ENCODE peak calls at places on chromosomes 12 and 14, in four cellular contexts. One of them, this sample, is unnamed.

GRCh38 chr14:54450535-54450934 is 9.4 kb upstream of the CNIH1 start:
- DNase-seq in psoas muscle: no peak
- DNase-seq in PC-3: no peak
- DNase-seq in H9: no peak
- DNase-seq in this sample: no peak

GRCh38 chr12:93100610-93101009 is 171.5 kb upstream of the EEA1 start:
- DNase-seq in psoas muscle: no peak
- DNase-seq in PC-3: no peak
- DNase-seq in H9: no peak
- DNase-seq in this sample: no peak

GRCh38 chr14:53916239-53916638 is 40.4 kb downstream of the BMP4 start:
- DNase-seq in psoas muscle: no peak
- DNase-seq in PC-3: no peak
- DNase-seq in H9: no peak
- DNase-seq in this sample: no peak

GRCh38 chr12:113949321-113950305 is 16.5 kb downstream of the RBM19 start:
- DNase-seq in psoas muscle: no peak
- DNase-seq in PC-3: no peak
- DNase-seq in H9: no peak
- DNase-seq in this sample: no peak

GRCh38 chr12:59164991-59165718 is 244.9 kb upstream of the LRIG3 start:
- DNase-seq in psoas muscle: no peak
- DNase-seq in PC-3: peak
- DNase-seq in H9: no peak
- DNase-seq in this sample: no peak

GRCh38 chr14:100667706-100668105 is 59.0 kb upstream of the DLK1 start:
- DNase-seq in psoas muscle: peak
- DNase-seq in PC-3: no peak
- DNase-seq in H9: no peak
- DNase-seq in this sample: no peak

GRCh38 chr12:64633940-64634337 is 23.6 kb downstream of the RASSF3 start:
- DNase-seq in psoas muscle: peak
- DNase-seq in PC-3: peak
- DNase-seq in H9: no peak
- DNase-seq in this sample: no peak

GRCh38 chr12:68240975-68241374 is 12.4 kb downstream of the IL22 start:
- DNase-seq in psoas muscle: no peak
- DNase-seq in PC-3: peak
- DNase-seq in H9: no peak
- DNase-seq in this sample: no peak

GRCh38 chr14:72419226-72419625 is 474.7 kb downstream of the DPF3 start:
- DNase-seq in psoas muscle: no peak
- DNase-seq in PC-3: no peak
- DNase-seq in H9: no peak
- DNase-seq in this sample: no peak

GRCh38 chr14:55123101-55123500 is 6.0 kb upstream of the LGALS3 start:
- DNase-seq in psoas muscle: no peak
- DNase-seq in PC-3: peak
- DNase-seq in H9: no peak
- DNase-seq in this sample: no peak

GRCh38 chr14:93691042-93691780 is 97.1 kb downstream of the PRIMA1 start:
- DNase-seq in psoas muscle: no peak
- DNase-seq in PC-3: no peak
- DNase-seq in H9: no peak
- DNase-seq in this sample: no peak
- TF ChIP-seq CTCF in psoas muscle: no peak
- TF ChIP-seq CTCF in PC-3: peak
- TF ChIP-seq CTCF in H9: peak
- TF ChIP-seq CTCF in this sample: no peak

DNA sequence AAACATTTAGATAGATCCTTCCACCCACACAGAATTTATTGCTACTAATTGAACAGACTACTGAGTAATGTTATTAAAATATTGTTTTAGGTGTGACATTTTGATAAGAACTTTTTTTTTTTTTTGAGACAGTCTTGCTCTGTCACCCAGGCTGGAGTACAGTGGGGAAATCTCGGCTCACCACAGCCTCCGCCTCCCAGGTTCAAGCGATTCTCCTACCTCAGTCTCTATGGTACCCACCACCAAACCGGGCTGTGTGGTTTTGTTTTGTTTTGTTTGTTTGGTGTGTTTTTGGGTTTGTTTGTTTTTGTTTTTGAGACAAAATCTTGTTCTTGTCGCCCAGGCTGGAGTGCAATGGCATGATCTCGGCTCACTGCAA is 40.9 kb downstream of the COX16 start:
- DNase-seq in psoas muscle: no peak
- DNase-seq in PC-3: no peak
- DNase-seq in H9: no peak
- DNase-seq in this sample: no peak
- TF ChIP-seq CTCF in psoas muscle: no peak
- TF ChIP-seq CTCF in PC-3: no peak
- TF ChIP-seq CTCF in H9: no peak
- TF ChIP-seq CTCF in this sample: no peak

DNA sequence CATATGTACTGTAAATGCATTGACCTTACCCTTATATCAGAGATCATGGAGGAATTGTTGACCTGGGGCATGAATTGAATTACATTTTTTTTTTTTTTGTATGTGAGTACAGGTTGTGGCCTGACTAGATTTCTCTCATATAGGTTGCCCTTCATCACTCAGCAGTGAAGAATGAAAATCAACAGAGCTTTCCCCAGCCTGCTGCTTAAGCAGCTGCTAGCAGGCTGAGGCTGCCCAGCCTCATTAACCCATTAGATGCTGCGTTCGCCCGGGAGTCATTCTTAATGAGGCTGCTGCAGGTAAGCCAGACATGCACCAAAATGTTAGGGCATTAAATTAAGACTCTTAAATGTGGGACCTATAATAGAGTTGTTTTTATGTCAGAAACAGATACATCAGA is 236.0 kb downstream of the ETNK1 start:
- DNase-seq in psoas muscle: no peak
- DNase-seq in PC-3: no peak
- DNase-seq in H9: no peak
- DNase-seq in this sample: peak
- TF ChIP-seq CTCF in psoas muscle: no peak
- TF ChIP-seq CTCF in PC-3: no peak
- TF ChIP-seq CTCF in H9: no peak
- TF ChIP-seq CTCF in this sample: no peak

GRCh38 chr14:103022669-103023044 is 34.7 kb downstream of the CDC42BPB start:
- DNase-seq in psoas muscle: no peak
- DNase-seq in PC-3: no peak
- DNase-seq in H9: no peak
- DNase-seq in this sample: no peak
- TF ChIP-seq CTCF in psoas muscle: no peak
- TF ChIP-seq CTCF in PC-3: no peak
- TF ChIP-seq CTCF in H9: no peak
- TF ChIP-seq CTCF in this sample: no peak

GRCh38 chr14:59507752-59508103 is 23.4 kb downstream of the JKAMP start:
- DNase-seq in psoas muscle: no peak
- DNase-seq in PC-3: peak
- DNase-seq in H9: no peak
- DNase-seq in this sample: no peak

GRCh38 chr14:59509101-59509500 is 24.8 kb downstream of the JKAMP start:
- DNase-seq in psoas muscle: no peak
- DNase-seq in PC-3: no peak
- DNase-seq in H9: no peak
- DNase-seq in this sample: no peak

GRCh38 chr14:59510001-59510400 is 25.7 kb downstream of the JKAMP start:
- DNase-seq in psoas muscle: no peak
- DNase-seq in PC-3: no peak
- DNase-seq in H9: no peak
- DNase-seq in this sample: no peak

GRCh38 chr14:59510957-59511356 is 26.6 kb downstream of the JKAMP start:
- DNase-seq in psoas muscle: no peak
- DNase-seq in PC-3: no peak
- DNase-seq in H9: no peak
- DNase-seq in this sample: no peak

DNA sequence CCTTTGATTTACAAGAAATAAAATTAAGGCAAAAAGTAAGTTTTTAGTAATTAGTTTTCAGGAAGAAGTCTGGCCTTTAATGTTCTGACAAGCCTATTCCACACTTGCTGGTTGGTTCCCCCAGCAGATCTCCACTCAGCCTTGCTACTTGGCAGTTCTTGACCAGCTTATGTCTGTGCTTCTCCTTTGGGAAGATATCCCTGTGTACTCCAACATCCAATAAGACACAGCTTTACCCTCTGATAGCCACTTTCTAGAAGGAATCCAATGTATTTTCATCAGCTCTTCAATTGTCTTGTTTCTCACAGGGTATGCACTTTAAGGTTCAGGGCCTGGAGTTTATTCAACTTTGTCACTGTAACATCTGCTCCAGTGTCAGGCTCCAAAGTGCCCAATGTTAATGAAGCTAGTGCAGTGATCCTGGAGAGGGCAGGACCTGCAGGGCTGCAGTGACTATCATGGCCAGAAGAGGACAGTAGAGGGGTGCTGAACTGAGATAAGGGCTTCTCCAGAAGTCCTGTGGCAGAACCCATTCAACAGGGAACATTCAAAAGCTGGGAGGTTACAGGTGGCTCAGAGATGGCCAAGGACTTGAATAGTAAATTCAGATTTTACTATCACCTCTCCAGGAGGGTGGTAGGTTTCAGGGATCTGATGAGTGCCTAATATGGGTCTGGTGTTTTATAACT is 22.9 kb downstream of the JKAMP start:
- DNase-seq in psoas muscle: peak
- DNase-seq in PC-3: peak
- DNase-seq in H9: peak
- DNase-seq in this sample: peak
- TF ChIP-seq CTCF in psoas muscle: peak
- TF ChIP-seq CTCF in PC-3: peak
- TF ChIP-seq CTCF in H9: peak
- TF ChIP-seq CTCF in this sample: peak